ENCODE peak calls at places on chromosomes 6 and 20, in four cellular contexts. F is ovary, G is tibial artery, B is A549. T is an unnamed sample.

GRCh38 chr20:16530201-16530681 is 43.0 kb downstream of the KIF16B start:
- DNase-seq in F (no peak), G (no peak), B (peak; percentile 92), T (no peak)

GRCh38 chr6:41488392-41489129 is 57.6 kb upstream of the FOXP4 start:
- DNase-seq in F (peak; percentile 69), B (no peak), G (no peak), T (no peak)

GRCh38 chr6:52663935-52664184 is 7.1 kb upstream of the TMEM14A start:
- DNase-seq in G (no peak), B (no peak), F (no peak), T (no peak)

GRCh38 chr20:5741089-5741488 is 9.1 kb upstream of the SHLD1 start:
- DNase-seq in F (no peak), B (peak; percentile 37), G (no peak), T (no peak)

GRCh38 chr6:31575335-31575901 is at the start of gene TNF:
- DNase-seq in F (no peak), B (no peak), G (peak; percentile 71), T (no peak)

GRCh38 chr6:71395731-71396409 is 107.3 kb downstream of the OGFRL1 start:
- DNase-seq in B (no peak), G (no peak), F (no peak), T (no peak)

GRCh38 chr20:6038256-6038655 is 15.6 kb downstream of the LRRN4 start:
- DNase-seq in G (no peak), F (no peak), B (no peak), T (no peak)

GRCh38 chr6:136738178-136739057 is 53.9 kb downstream of the MAP3K5 start:
- DNase-seq in B (no peak), F (peak; percentile 77), G (no peak), T (no peak)

GRCh38 chr20:56363491-56363890 is 4.7 kb downstream of the FAM210B start:
- DNase-seq in B (no peak), G (no peak), F (no peak), T (no peak)

GRCh38 chr20:49054032-49054643 is 8.0 kb downstream of the CSE1L start:
- DNase-seq in B (no peak), F (no peak), G (no peak), T (no peak)

GRCh38 chr6:53831081-53831839 is 36.5 kb downstream of the LRRC1 start:
- DNase-seq in F (no peak), G (no peak), B (no peak), T (no peak)

GRCh38 chr6:170165085-170165484 is 125.8 kb downstream of the DLL1 start:
- DNase-seq in G (no peak), B (no peak), F (no peak), T (no peak)

GRCh38 chr6:144181639-144182038 is 31.3 kb downstream of the STX11 start:
- DNase-seq in B (no peak), G (no peak), F (no peak), T (no peak)

GRCh38 chr20:8242827-8243764 is 111.0 kb downstream of the PLCB1 start:
- DNase-seq in B (no peak), F (no peak), G (no peak), T (no peak)

GRCh38 chr6:142935553-142936517 is 9.1 kb downstream of the HIVEP2 start:
- DNase-seq in G (no peak), B (no peak), F (no peak), T (no peak)

GRCh38 chr6:97133071-97133470 is 149.9 kb downstream of the MMS22L start:
- DNase-seq in G (no peak), F (no peak), B (no peak), T (peak; percentile 54)

GRCh38 chr6:45436544-45437440 is 59.1 kb upstream of the SUPT3H start:
- DNase-seq in B (no peak), G (no peak), F (no peak), T (no peak)

GRCh38 chr20:40156600-40157307 is 532.3 kb downstream of the MAFB start:
- DNase-seq in G (no peak), B (no peak), F (no peak), T (no peak)

GRCh38 chr20:30488941-30489601 is 768.4 kb upstream of the DEFB115 start:
- DNase-seq in B (no peak), G (no peak), F (no peak), T (no peak)

DNA sequence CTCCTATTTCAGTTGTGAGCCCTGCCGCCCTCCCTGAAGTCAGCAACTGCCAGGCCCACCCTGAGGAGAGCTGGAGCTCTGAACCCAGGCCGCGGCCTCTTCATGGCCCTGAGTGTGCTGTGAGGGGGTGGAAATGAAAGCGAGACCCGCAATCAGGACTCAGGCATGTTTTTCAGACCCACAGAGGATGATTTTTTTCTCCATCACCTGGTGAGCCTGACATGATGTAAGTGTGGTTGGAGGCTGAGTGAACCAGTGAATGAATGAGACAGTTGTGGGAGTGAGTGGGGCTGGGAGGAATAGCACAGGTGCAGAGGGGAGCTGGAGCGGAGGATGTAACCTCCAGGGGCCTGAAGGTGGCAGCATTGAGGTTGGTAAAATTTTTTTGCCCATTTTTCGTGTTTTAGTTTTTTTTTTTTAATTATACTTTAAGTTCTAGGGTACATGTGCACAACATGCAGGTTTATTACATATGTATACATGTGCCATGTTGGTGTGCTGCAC is 18.3 kb downstream of the RAET1L start:
- DNase-seq in F (peak; percentile 14), G (peak; percentile 51), B (peak; percentile 14), T (no peak)
- TF ChIP-seq CTCF in F (no peak), G (no peak), B (peak; percentile 34), T (peak; percentile 55)

DNA sequence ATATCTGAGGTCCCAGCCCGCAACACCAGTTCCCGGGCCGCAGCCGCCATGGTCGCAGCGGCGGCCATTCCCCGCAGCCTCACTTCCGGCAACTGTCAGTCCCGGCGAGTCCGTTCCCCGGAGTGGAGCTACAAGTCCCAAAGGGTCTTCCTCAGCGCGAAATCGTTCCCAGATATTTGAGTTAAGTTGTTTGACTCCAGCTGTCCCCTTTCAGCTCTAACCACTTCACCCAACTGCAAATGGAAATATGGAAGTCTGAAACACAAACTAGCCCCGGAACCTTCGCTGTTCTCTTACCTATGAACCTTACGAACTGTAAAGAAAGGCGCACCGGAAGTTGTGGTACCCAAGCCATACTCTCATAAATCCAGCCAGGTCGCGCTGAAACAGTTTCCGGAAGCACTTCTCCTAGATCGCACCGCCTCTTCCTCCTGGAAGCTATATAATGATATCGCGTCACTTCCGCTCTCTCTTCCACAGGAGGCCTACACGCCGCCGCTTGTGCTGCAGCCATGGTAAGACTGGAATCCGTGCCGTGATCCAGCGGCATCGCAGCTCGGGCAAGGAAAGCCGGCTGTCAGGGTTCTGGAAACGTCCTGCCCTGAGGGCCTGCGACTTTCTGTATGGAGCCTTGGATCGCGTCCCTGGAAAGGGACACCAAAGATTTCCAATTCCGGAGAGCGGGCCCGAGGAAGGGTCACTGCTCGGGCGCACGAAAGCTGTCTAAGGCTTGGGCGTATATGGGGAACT is at the start of the genes RPS18 and VPS52:
- DNase-seq in F (peak; percentile 95), B (peak; percentile 99), G (peak; percentile 96), T (peak; percentile 94)
- H3K4me3 ChIP-seq in F (peak within 1 kb of the TSS; percentile 55), B (peak within 1 kb of the TSS; percentile 87), G (peak within 1 kb of the TSS; percentile 91), T (peak within 1 kb of the TSS; percentile 92)

GRCh38 chr6:44057238-44057930 is 69.9 kb downstream of the MRPL14 start:
- DNase-seq in F (no peak), B (no peak), G (no peak), T (no peak)
- H3K4me1 ChIP-seq in F (no peaks in the 10 kb centered on the region), B (peaks cover 83% of the 10 kb centered on the region), G (no peaks in the 10 kb centered on the region), T (peaks cover 48% of the 10 kb centered on the region)

GRCh38 chr6:20936949-20937348 is 402.7 kb downstream of the CDKAL1 start:
- DNase-seq in G (no peak), B (no peak), F (no peak), T (no peak)
- TF ChIP-seq CTCF in G (no peak), B (no peak), F (no peak), T (no peak)

GRCh38 chr6:7938562-7939185 is 28.1 kb upstream of the TXNDC5 start:
- DNase-seq in B (no peak), G (no peak), F (no peak), T (no peak)

GRCh38 chr6:7939186-7939863 is 28.7 kb upstream of the TXNDC5 start:
- DNase-seq in F (no peak), B (no peak), G (no peak), T (no peak)

DNA sequence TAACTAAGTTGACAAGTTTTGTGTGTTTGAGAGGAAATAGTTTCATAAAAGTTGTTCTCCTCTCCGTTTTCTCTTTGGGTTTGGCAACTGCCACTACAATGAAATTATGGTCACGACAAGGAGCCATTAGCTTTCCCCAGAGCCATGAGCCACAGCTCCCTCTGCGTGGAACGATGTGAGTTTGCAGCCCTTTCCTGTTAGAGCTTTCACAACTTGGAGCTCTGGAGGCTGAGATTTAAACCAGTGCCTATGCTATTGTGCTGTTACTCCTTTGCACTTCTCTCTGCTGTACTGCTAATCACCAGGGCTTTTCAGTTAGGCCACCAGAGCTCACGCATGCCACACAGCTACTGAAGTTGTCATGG is 29.3 kb upstream of the TXNDC5 start:
- DNase-seq in G (no peak), B (no peak), F (no peak), T (no peak)
- H3K4me3 ChIP-seq in G (no peak overlapping the region), B (no peak overlapping the region), F (no peak overlapping the region), T (no peak overlapping the region)

DNA sequence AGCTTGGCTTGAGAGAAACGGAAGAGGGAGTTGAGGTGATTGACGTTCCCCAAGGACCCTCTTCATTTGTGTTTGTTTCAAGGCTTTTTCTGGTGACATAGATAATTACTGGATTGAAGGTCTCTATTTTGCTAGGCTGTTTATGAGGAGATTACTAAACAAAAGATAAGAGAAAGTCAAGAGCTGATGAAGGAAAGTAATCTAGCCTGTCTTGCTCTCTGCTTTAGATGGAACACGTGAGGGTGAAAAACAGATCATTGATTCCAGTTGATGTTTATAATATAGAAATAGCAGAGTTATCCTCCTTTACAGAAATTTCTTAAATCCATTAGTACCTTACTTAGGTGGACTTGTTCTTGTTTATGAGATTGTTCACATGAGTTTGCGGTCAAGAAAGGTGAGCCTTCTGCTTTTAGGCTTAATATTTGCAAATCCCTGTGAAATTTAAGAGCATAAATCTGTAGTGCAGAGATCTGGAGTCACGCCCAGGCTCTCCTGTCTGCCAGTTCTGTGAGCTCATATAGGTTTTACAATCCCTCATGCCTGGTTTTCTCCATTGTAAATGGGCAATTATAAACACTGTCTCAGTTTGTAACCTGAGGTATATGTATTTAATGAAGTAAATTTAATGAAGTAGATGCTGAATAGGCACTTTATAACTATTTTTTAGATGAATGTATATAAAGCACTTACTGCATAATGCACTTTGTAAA is 272.8 kb downstream of the NKAIN2 start:
- DNase-seq in B (no peak), F (no peak), G (no peak), T (no peak)
- H3K4me1 ChIP-seq in B (no peaks in the 10 kb centered on the region), F (no peaks in the 10 kb centered on the region), G (no peaks in the 10 kb centered on the region), T (no peaks in the 10 kb centered on the region)

GRCh38 chr20:61267241-61267640 is 15.2 kb downstream of the CDH4 start:
- DNase-seq in G (no peak), B (no peak), F (no peak), T (no peak)
- TF ChIP-seq CTCF in G (no peak), B (no peak), F (no peak), T (no peak)

T was measured in BE2C.